ENCODE peak calls at places on chromosomes 6 and 20, in eight cellular contexts. One of them, this sample, is unnamed.

GRCh38 chr6:43913388-43914271 is 143.6 kb downstream of the VEGFA start:
- DNase-seq in keratinocyte: no peak
- DNase-seq in AG09309: no peak
- DNase-seq in HL-60: no peak
- DNase-seq in fibroblast of lung: no peak
- DNase-seq in astrocyte: peak; percentile 12
- DNase-seq in IMR-90: peak; percentile 45
- DNase-seq in A549: no peak
- DNase-seq in this sample: peak; percentile 42

GRCh38 chr6:71510856-71511255 is 222.2 kb downstream of the OGFRL1 start:
- DNase-seq in IMR-90: no peak
- DNase-seq in keratinocyte: no peak
- DNase-seq in fibroblast of lung: no peak
- DNase-seq in A549: no peak
- DNase-seq in astrocyte: no peak
- DNase-seq in HL-60: no peak
- DNase-seq in AG09309: no peak
- DNase-seq in this sample: no peak

GRCh38 chr6:106770081-106770480 is 140.7 kb downstream of the QRSL1 start:
- DNase-seq in astrocyte: no peak
- DNase-seq in keratinocyte: no peak
- DNase-seq in HL-60: no peak
- DNase-seq in IMR-90: no peak
- DNase-seq in AG09309: no peak
- DNase-seq in A549: no peak
- DNase-seq in fibroblast of lung: no peak
- DNase-seq in this sample: no peak

GRCh38 chr6:62891065-62891647 is 320.1 kb upstream of the FKBP1C start:
- DNase-seq in IMR-90: no peak
- DNase-seq in fibroblast of lung: no peak
- DNase-seq in keratinocyte: no peak
- DNase-seq in HL-60: no peak
- DNase-seq in AG09309: no peak
- DNase-seq in A549: peak; percentile 12
- DNase-seq in astrocyte: no peak
- DNase-seq in this sample: peak; percentile 0

GRCh38 chr6:3456395-3456767 is 469 bp downstream of the SLC22A23 start:
- DNase-seq in astrocyte: no peak
- DNase-seq in AG09309: no peak
- DNase-seq in fibroblast of lung: no peak
- DNase-seq in HL-60: no peak
- DNase-seq in IMR-90: no peak
- DNase-seq in keratinocyte: no peak
- DNase-seq in A549: no peak
- DNase-seq in this sample: no peak

GRCh38 chr6:96760153-96760687 is 77.1 kb downstream of the GPR63 start:
- DNase-seq in fibroblast of lung: no peak
- DNase-seq in IMR-90: no peak
- DNase-seq in AG09309: no peak
- DNase-seq in astrocyte: no peak
- DNase-seq in A549: no peak
- DNase-seq in keratinocyte: no peak
- DNase-seq in HL-60: no peak
- DNase-seq in this sample: no peak

GRCh38 chr6:41263267-41263666 is 23.2 kb downstream of the TREM1 start:
- DNase-seq in astrocyte: no peak
- DNase-seq in HL-60: no peak
- DNase-seq in IMR-90: no peak
- DNase-seq in AG09309: no peak
- DNase-seq in keratinocyte: no peak
- DNase-seq in A549: no peak
- DNase-seq in fibroblast of lung: no peak
- DNase-seq in this sample: no peak

GRCh38 chr6:139832906-139833305 is 458.5 kb upstream of the CITED2 start:
- DNase-seq in IMR-90: no peak
- DNase-seq in HL-60: no peak
- DNase-seq in A549: no peak
- DNase-seq in keratinocyte: no peak
- DNase-seq in fibroblast of lung: no peak
- DNase-seq in AG09309: no peak
- DNase-seq in astrocyte: no peak
- DNase-seq in this sample: no peak

GRCh38 chr6:37696841-37697735 is 595 bp downstream of the MDGA1 start:
- DNase-seq in IMR-90: no peak
- DNase-seq in fibroblast of lung: no peak
- DNase-seq in astrocyte: peak; percentile 12
- DNase-seq in AG09309: no peak
- DNase-seq in keratinocyte: no peak
- DNase-seq in HL-60: no peak
- DNase-seq in A549: no peak
- DNase-seq in this sample: peak; percentile 14

GRCh38 chr20:32507998-32508774 is 76.9 kb downstream of the NOL4L start:
- DNase-seq in IMR-90: no peak
- DNase-seq in astrocyte: no peak
- DNase-seq in AG09309: no peak
- DNase-seq in keratinocyte: no peak
- DNase-seq in A549: no peak
- DNase-seq in fibroblast of lung: no peak
- DNase-seq in HL-60: peak; percentile 83
- DNase-seq in this sample: no peak

GRCh38 chr6:90237350-90237990 is 59.2 kb downstream of the BACH2 start:
- DNase-seq in fibroblast of lung: no peak
- DNase-seq in A549: no peak
- DNase-seq in IMR-90: no peak
- DNase-seq in HL-60: no peak
- DNase-seq in AG09309: no peak
- DNase-seq in astrocyte: no peak
- DNase-seq in keratinocyte: no peak
- DNase-seq in this sample: no peak

GRCh38 chr6:108353853-108354252 is 59.0 kb downstream of the AFG1L start:
- DNase-seq in astrocyte: peak; percentile 25
- DNase-seq in AG09309: no peak
- DNase-seq in keratinocyte: no peak
- DNase-seq in HL-60: no peak
- DNase-seq in fibroblast of lung: no peak
- DNase-seq in A549: no peak
- DNase-seq in IMR-90: peak; percentile 17
- DNase-seq in this sample: no peak

GRCh38 chr6:4107873-4108272 is 27.5 kb downstream of the ECI2 start:
- DNase-seq in keratinocyte: no peak
- DNase-seq in AG09309: no peak
- DNase-seq in astrocyte: no peak
- DNase-seq in HL-60: no peak
- DNase-seq in fibroblast of lung: no peak
- DNase-seq in IMR-90: no peak
- DNase-seq in A549: no peak
- DNase-seq in this sample: no peak

GRCh38 chr6:130019796-130020105 is 1.4 kb downstream of the L3MBTL3 start:
- DNase-seq in IMR-90: no peak
- DNase-seq in HL-60: no peak
- DNase-seq in keratinocyte: no peak
- DNase-seq in astrocyte: no peak
- DNase-seq in A549: no peak
- DNase-seq in fibroblast of lung: no peak
- DNase-seq in AG09309: no peak
- DNase-seq in this sample: no peak

GRCh38 chr20:52411611-52412010 is 220.0 kb upstream of the ZFP64 start:
- DNase-seq in fibroblast of lung: no peak
- DNase-seq in astrocyte: no peak
- DNase-seq in AG09309: no peak
- DNase-seq in keratinocyte: no peak
- DNase-seq in IMR-90: no peak
- DNase-seq in A549: no peak
- DNase-seq in HL-60: no peak
- DNase-seq in this sample: no peak

GRCh38 chr20:63021356-63022321 is 14.9 kb upstream of the BHLHE23 start:
- DNase-seq in fibroblast of lung: no peak
- DNase-seq in AG09309: no peak
- DNase-seq in astrocyte: no peak
- DNase-seq in keratinocyte: no peak
- DNase-seq in IMR-90: no peak
- DNase-seq in HL-60: no peak
- DNase-seq in A549: no peak
- DNase-seq in this sample: no peak

GRCh38 chr6:22025468-22026159 is 271.2 kb downstream of the PRL start:
- DNase-seq in A549: peak; percentile 73
- DNase-seq in HL-60: peak; percentile 88
- DNase-seq in IMR-90: peak; percentile 81
- DNase-seq in AG09309: peak; percentile 61
- DNase-seq in fibroblast of lung: peak; percentile 53
- DNase-seq in keratinocyte: no peak
- DNase-seq in astrocyte: peak; percentile 99
- DNase-seq in this sample: peak; percentile 96

GRCh38 chr6:160756021-160756420 is 54.0 kb downstream of the PLG start:
- DNase-seq in IMR-90: no peak
- DNase-seq in keratinocyte: no peak
- DNase-seq in astrocyte: no peak
- DNase-seq in AG09309: no peak
- DNase-seq in HL-60: no peak
- DNase-seq in A549: no peak
- DNase-seq in fibroblast of lung: no peak
- DNase-seq in this sample: no peak

GRCh38 chr20:2625062-2625461 is 27.4 kb upstream of the NOP56 start:
- DNase-seq in fibroblast of lung: no peak
- DNase-seq in keratinocyte: no peak
- DNase-seq in AG09309: no peak
- DNase-seq in A549: no peak
- DNase-seq in HL-60: no peak
- DNase-seq in IMR-90: no peak
- DNase-seq in astrocyte: no peak
- DNase-seq in this sample: no peak

GRCh38 chr6:43613721-43614395 is 15.2 kb downstream of the GTPBP2 start:
- DNase-seq in HL-60: no peak
- DNase-seq in astrocyte: no peak
- DNase-seq in keratinocyte: no peak
- DNase-seq in A549: no peak
- DNase-seq in fibroblast of lung: no peak
- DNase-seq in IMR-90: no peak
- DNase-seq in AG09309: no peak
- DNase-seq in this sample: no peak

GRCh38 chr20:1861347-1861987 is 33.7 kb upstream of the SIRPA start:
- DNase-seq in AG09309: no peak
- DNase-seq in HL-60: no peak
- DNase-seq in A549: peak; percentile 34
- DNase-seq in keratinocyte: no peak
- DNase-seq in fibroblast of lung: peak; percentile 34
- DNase-seq in IMR-90: peak; percentile 25
- DNase-seq in astrocyte: peak; percentile 36
- DNase-seq in this sample: no peak

GRCh38 chr6:139654309-139654708 is 279.9 kb upstream of the CITED2 start:
- DNase-seq in fibroblast of lung: no peak
- DNase-seq in AG09309: no peak
- DNase-seq in IMR-90: no peak
- DNase-seq in astrocyte: no peak
- DNase-seq in A549: no peak
- DNase-seq in HL-60: no peak
- DNase-seq in keratinocyte: no peak
- DNase-seq in this sample: no peak

GRCh38 chr6:2378891-2379652 is 133.7 kb upstream of the GMDS start:
- DNase-seq in HL-60: no peak
- DNase-seq in keratinocyte: peak; percentile 15
- DNase-seq in AG09309: no peak
- DNase-seq in astrocyte: peak; percentile 40
- DNase-seq in IMR-90: peak; percentile 82
- DNase-seq in fibroblast of lung: peak; percentile 49
- DNase-seq in A549: peak; percentile 23
- DNase-seq in this sample: peak; percentile 41

GRCh38 chr6:98905759-98906158 is 42.0 kb downstream of the FBXL4 start:
- DNase-seq in AG09309: no peak
- DNase-seq in HL-60: no peak
- DNase-seq in fibroblast of lung: no peak
- DNase-seq in IMR-90: no peak
- DNase-seq in A549: no peak
- DNase-seq in astrocyte: no peak
- DNase-seq in keratinocyte: no peak
- DNase-seq in this sample: no peak

GRCh38 chr6:98904096-98904495 is 43.6 kb downstream of the FBXL4 start:
- DNase-seq in keratinocyte: no peak
- DNase-seq in A549: no peak
- DNase-seq in AG09309: no peak
- DNase-seq in fibroblast of lung: peak; percentile 13
- DNase-seq in HL-60: no peak
- DNase-seq in astrocyte: no peak
- DNase-seq in IMR-90: peak; percentile 15
- DNase-seq in this sample: peak; percentile 5
- H3K4me3 ChIP-seq in keratinocyte: no peak overlapping the region
- H3K4me3 ChIP-seq in A549: no peak overlapping the region
- H3K4me3 ChIP-seq in AG09309: no peak overlapping the region
- H3K4me3 ChIP-seq in fibroblast of lung: no peak overlapping the region
- H3K4me3 ChIP-seq in HL-60: no peak overlapping the region
- H3K4me3 ChIP-seq in astrocyte: no peak overlapping the region
- H3K4me3 ChIP-seq in IMR-90: no peak overlapping the region
- H3K4me3 ChIP-seq in this sample: no peak overlapping the region

GRCh38 chr6:73264446-73264845 is 1.4 kb upstream of the KHDC1 start:
- DNase-seq in A549: no peak
- DNase-seq in keratinocyte: peak; percentile 97
- DNase-seq in fibroblast of lung: no peak
- DNase-seq in HL-60: no peak
- DNase-seq in IMR-90: no peak
- DNase-seq in astrocyte: no peak
- DNase-seq in AG09309: no peak
- DNase-seq in this sample: no peak
- TF ChIP-seq CTCF in A549: no peak
- TF ChIP-seq CTCF in keratinocyte: peak; percentile 34
- TF ChIP-seq CTCF in fibroblast of lung: no peak
- TF ChIP-seq CTCF in HL-60: no peak
- TF ChIP-seq CTCF in IMR-90: no peak
- TF ChIP-seq CTCF in astrocyte: no peak
- TF ChIP-seq CTCF in AG09309: no peak
- TF ChIP-seq CTCF in this sample: no peak

DNA sequence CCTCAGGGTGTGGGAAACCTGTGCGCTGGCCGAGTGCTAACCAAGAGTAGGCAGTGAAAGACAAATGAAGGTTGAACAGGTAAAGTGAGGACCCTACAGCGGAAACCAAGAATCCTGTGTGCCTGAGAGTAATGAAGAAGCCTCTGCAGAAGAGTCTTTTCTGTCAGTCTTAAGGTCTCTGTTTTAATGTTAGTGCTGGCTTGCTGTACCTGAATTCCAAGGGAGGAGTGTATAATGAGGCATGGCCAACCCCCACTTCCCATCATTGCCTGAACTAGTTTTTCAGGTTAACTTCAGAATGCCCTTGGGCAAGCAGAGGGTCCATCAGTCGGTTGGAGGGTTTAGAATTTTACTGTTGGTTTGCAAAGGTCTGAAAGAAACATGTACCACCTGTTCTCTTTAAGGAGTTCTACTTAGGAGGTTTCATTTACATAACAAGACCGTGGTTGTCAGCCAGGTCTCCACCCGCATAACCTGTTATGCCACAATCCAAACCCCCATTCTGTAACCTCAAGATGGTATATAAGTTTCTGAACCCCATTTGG is 589 bp upstream of the PDCD2 start:
- DNase-seq in AG09309: no peak
- DNase-seq in A549: no peak
- DNase-seq in astrocyte: no peak
- DNase-seq in fibroblast of lung: no peak
- DNase-seq in keratinocyte: no peak
- DNase-seq in HL-60: no peak
- DNase-seq in IMR-90: no peak
- DNase-seq in this sample: no peak
- H3K4me3 ChIP-seq in AG09309: peak overlapping the region; percentile 64
- H3K4me3 ChIP-seq in A549: peak overlapping the region; percentile 78
- H3K4me3 ChIP-seq in astrocyte: peak overlapping the region; percentile 98
- H3K4me3 ChIP-seq in fibroblast of lung: peak overlapping the region; percentile 95
- H3K4me3 ChIP-seq in keratinocyte: peak overlapping the region; percentile 98
- H3K4me3 ChIP-seq in HL-60: peak overlapping the region; percentile 92
- H3K4me3 ChIP-seq in IMR-90: peak overlapping the region; percentile 70
- H3K4me3 ChIP-seq in this sample: peak overlapping the region; percentile 73

GRCh38 chr6:31615748-31616147 is 714 bp downstream of the AIF1 start:
- DNase-seq in fibroblast of lung: no peak
- DNase-seq in astrocyte: no peak
- DNase-seq in keratinocyte: no peak
- DNase-seq in A549: no peak
- DNase-seq in HL-60: peak; percentile 95
- DNase-seq in AG09309: no peak
- DNase-seq in IMR-90: no peak
- DNase-seq in this sample: no peak
- TF ChIP-seq CTCF in fibroblast of lung: no peak
- TF ChIP-seq CTCF in astrocyte: no peak
- TF ChIP-seq CTCF in keratinocyte: no peak
- TF ChIP-seq CTCF in A549: no peak
- TF ChIP-seq CTCF in HL-60: no peak
- TF ChIP-seq CTCF in AG09309: no peak
- TF ChIP-seq CTCF in IMR-90: no peak
- TF ChIP-seq CTCF in this sample: no peak